ENCODE peak calls at places on chromosome 17, in nine cellular contexts. J is Peyer's patch, Q is A549, F is lung, U is OCI-LY7, M is HL-60, L is ovary, P is transverse colon, D is esophagus squamous epithelium. H is an unnamed sample.

GRCh38 chr17:75009139-75009724 is 3.2 kb upstream of the MRPL58 start:
- DNase-seq in J (no peak), Q (no peak), F (no peak), U (no peak), M (no peak), L (no peak), P (peak), D (no peak), H (no peak)

GRCh38 chr17:51869387-51869786 is 289.1 kb downstream of the CA10 start:
- DNase-seq in J (no peak), Q (peak), F (no peak), U (peak), M (no peak), L (no peak), P (no peak), D (no peak), H (no peak)

GRCh38 chr17:50533720-50534148 is 1.2 kb downstream of the EPN3 start:
- DNase-seq in J (peak), Q (no peak), F (no peak), U (no peak), M (no peak), L (peak), P (peak), D (no peak), H (no peak)

GRCh38 chr17:9330140-9330902 is 245.3 kb downstream of the STX8 start:
- DNase-seq in J (no peak), Q (no peak), F (no peak), U (no peak), M (no peak), L (no peak), P (no peak), D (no peak), H (no peak)

GRCh38 chr17:33220031-33220430 is 73.1 kb downstream of the ASIC2 start:
- DNase-seq in J (no peak), Q (no peak), F (no peak), U (no peak), M (no peak), L (no peak), P (no peak), D (no peak), H (no peak)

GRCh38 chr17:43814714-43815113 is 18.2 kb downstream of the MPP3 start:
- DNase-seq in J (no peak), Q (peak), F (no peak), U (no peak), M (no peak), L (no peak), P (no peak), D (no peak), H (no peak)

GRCh38 chr17:68356520-68356919 is 65.2 kb downstream of the ARSG start:
- DNase-seq in J (peak), Q (no peak), F (no peak), U (no peak), M (peak), L (no peak), P (peak), D (no peak), H (no peak)

GRCh38 chr17:13597723-13598347 is 3.9 kb downstream of the HS3ST3A1 start:
- DNase-seq in J (peak), Q (peak), F (no peak), U (peak), M (peak), L (no peak), P (peak), D (no peak), H (no peak)

GRCh38 chr17:78360371-78361226 is 722 bp upstream of the SOCS3 start:
- DNase-seq in J (peak), Q (peak), F (peak), U (peak), M (peak), L (peak), P (peak), D (peak), H (peak)

GRCh38 chr17:36931697-36932382 is 5.4 kb upstream of the LHX1 start:
- DNase-seq in J (no peak), Q (no peak), F (no peak), U (no peak), M (no peak), L (no peak), P (no peak), D (no peak), H (no peak)

GRCh38 chr17:32487460-32488176 is 825 bp downstream of the CDK5R1 start:
- DNase-seq in J (peak), Q (peak), F (no peak), U (no peak), M (no peak), L (peak), P (no peak), D (no peak), H (no peak)

DNA sequence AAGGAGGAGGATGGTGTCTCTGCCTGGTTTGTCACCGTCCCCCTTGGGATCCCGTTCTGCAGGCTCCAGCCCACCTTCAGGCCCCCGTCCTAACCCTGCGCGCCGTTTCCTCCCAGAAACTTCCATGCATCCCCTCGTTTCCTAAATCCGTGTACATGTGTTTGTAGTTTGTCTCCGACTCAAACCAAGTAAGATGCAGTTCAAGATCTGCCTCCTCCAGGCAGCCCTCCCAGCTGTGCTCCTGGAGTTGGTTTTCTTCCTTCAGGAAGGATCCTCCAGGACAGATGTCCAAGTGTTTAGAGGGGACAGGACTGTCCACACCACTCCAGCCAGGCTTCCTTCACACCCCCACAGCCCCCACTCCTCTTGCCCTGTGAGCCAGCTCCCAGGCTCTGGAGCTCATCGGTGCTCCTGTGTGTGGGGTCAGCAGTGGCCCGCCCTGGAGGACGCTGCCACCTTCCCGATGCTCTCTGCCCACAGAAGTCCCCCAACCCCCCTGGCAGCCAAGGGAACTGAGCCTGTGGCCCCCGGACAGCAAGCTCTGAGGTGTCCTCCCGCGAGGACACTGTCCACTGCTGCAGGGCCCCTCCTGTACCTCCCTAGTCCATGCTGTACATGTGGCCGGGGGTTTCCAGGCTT is 11.3 kb downstream of the BAIAP2 start:
- DNase-seq in J (no peak), Q (no peak), F (no peak), U (no peak), M (no peak), L (no peak), P (no peak), D (no peak), H (no peak)
- H3K27ac ChIP-seq in J (peak), Q (no peak), F (no peak), U (no peak), M (no peak), L (no peak), P (peak), D (peak), H (no peak)

DNA sequence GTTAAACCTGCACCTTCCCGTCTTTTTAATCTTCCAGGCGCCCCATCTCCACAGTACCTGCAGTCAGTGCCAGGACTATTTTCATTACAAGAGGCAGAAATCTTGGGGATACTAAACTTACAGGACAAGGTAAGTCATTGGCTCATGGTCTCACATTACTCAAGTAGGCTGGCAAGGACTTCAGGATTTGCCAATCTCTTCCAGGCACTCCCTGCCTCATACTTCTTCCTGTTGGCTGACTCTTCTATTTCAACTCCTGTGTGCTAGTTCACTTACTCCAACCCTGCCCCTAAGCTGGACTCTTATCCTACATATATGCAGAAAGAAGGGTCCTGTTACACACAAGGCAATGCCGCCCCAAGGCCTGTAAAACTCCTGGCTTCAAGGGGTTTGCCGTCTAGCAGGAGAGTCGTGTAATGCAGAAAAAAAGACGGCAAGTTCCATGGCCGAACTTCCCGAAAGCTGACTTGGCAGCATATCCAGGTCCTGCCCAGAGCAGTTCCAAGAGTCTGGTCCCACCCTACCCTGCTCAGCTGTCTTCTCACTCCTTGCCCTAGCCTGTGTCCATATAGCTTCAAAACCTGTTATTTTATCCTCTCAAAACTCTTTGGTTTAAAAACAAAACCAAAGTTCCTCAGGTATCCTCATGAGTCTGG is 14.8 kb downstream of the ERN1 start:
- DNase-seq in J (no peak), Q (no peak), F (peak), U (no peak), M (no peak), L (no peak), P (no peak), D (no peak), H (no peak)
- H3K4me3 ChIP-seq in J (no peak), Q (no peak), F (no peak), U (no peak), M (no peak), L (no peak), P (no peak), D (peak), H (no peak)

DNA sequence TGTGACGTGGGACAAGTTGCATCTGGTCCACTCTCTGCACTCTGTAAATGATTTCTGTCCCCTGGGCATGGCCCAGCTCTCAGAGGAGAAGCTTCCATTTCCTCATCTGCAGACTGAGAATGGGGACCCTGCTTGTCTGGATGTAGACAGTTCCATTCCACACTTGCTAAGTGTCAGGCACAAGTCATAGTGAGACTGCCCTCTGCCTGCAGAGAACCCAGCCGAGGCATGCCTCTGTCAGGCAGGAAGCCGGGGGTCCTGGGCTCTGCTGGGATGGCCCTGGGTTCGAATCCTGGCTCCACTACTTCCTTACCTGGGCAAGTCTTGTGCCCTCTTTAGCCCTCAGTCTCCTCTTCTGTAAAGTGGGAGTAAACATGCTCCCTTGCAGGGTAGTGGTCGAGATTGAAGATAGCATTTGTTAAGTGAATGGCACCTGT is 4.1 kb downstream of the MAP2K3 start:
- DNase-seq in J (no peak), Q (no peak), F (no peak), U (peak), M (peak), L (no peak), P (no peak), D (no peak), H (no peak)
- TF ChIP-seq CTCF in J (no peak), Q (no peak), F (no peak), U (peak), M (no peak), L (no peak), P (no peak), D (no peak), H (no peak)

DNA sequence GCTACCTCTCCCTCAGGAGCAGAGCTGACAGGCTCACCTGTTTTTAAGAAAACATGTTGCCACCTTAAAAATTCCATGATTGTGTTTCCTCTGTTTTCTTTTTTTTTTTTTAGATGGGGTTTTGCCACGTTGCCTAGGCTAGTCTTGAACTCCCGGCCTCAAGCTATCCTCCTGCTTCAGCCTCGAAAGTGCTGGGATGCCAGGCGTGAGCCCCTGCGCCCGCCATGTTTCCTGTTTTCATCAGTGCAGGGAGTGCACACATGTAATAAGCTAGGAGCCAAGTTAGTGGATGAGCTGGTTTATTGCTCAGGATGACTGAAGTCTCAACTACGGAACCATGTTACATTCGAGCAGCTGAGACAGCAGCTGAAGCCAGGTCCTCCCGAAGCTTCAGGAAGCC is 13.6 kb downstream of the MRM3 start:
- DNase-seq in J (no peak), Q (no peak), F (no peak), U (no peak), M (no peak), L (no peak), P (no peak), D (no peak), H (no peak)
- H3K27ac ChIP-seq in J (peak), Q (no peak), F (no peak), U (no peak), M (no peak), L (no peak), P (peak), D (peak), H (peak)

GRCh38 chr17:66570353-66571195 is 264.3 kb upstream of the CACNG5 start:
- DNase-seq in J (no peak), Q (no peak), F (no peak), U (no peak), M (no peak), L (no peak), P (no peak), D (no peak), H (no peak)
- H3K4me3 ChIP-seq in J (no peak), Q (no peak), F (no peak), U (no peak), M (no peak), L (no peak), P (no peak), D (no peak), H (no peak)

GRCh38 chr17:80203448-80204092 is 16.6 kb downstream of the SGSH start:
- DNase-seq in J (no peak), Q (no peak), F (no peak), U (peak), M (no peak), L (no peak), P (no peak), D (no peak), H (no peak)
- TF ChIP-seq CTCF in J (no peak), Q (no peak), F (no peak), U (peak), M (no peak), L (no peak), P (no peak), D (no peak), H (no peak)

DNA sequence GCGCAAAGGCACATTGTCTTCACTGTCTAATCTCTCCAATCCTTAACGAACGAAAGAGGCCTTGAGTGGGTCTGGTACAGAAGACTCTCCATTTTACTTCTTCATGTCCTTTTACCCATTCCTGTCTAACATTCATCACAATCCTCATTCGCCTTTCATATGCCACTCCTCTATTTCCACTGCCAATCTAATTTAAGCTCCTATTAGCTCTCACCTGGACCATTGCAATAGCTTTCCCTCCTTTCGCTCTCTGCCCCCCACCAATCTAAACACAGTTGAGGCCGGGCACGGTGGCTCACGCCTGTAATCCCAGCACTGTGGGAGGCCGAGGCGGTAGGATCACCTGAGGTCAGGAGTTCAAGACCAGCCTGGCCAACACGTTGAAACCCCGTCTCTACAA is 6.3 kb upstream of the SLFN14 start:
- DNase-seq in J (no peak), Q (no peak), F (no peak), U (no peak), M (no peak), L (no peak), P (no peak), D (no peak), H (no peak)
- H3K27ac ChIP-seq in J (no peak), Q (peak), F (no peak), U (no peak), M (peak), L (no peak), P (no peak), D (no peak), H (no peak)